ENCODE peak calls at places on chromosomes 6 and 20, in seven cellular contexts. O, J, V, N, Q, I and S are unnamed samples. For H3K27me3, the result is how much of the 10 kb centered on the place peaks cover.

GRCh38 chr20:63059684-63060056 is 52.9 kb upstream of the BHLHE23 start:
- DNase-seq in O (no peak), I (no peak), V (no peak), Q (no peak), J (peak), N (no peak), S (no peak)

GRCh38 chr20:32559753-32560380 is 25.3 kb downstream of the NOL4L start:
- DNase-seq in O (no peak), V (no peak), N (no peak), Q (peak), I (no peak), J (no peak), S (no peak)

GRCh38 chr6:55009114-55009513 is 162.5 kb downstream of the FAM83B start:
- DNase-seq in O (no peak), Q (no peak), J (no peak), N (no peak), I (no peak), V (no peak), S (no peak)

GRCh38 chr6:101102702-101103101 is 221.6 kb upstream of the ASCC3 start:
- DNase-seq in N (no peak), O (no peak), Q (no peak), J (no peak), I (no peak), V (no peak), S (no peak)

GRCh38 chr6:40999498-41000070 is 39.4 kb downstream of the UNC5CL start:
- DNase-seq in V (peak), Q (peak), I (peak), O (peak), N (peak), J (peak), S (peak)

GRCh38 chr6:96923871-96924493 is 546 bp upstream of the KLHL32 start:
- DNase-seq in J (no peak), O (peak), Q (no peak), N (no peak), V (no peak), I (no peak), S (no peak)

GRCh38 chr6:44132476-44132875 is 5.1 kb downstream of the TMEM63B start:
- DNase-seq in I (no peak), O (no peak), J (no peak), V (no peak), N (no peak), Q (no peak), S (no peak)

GRCh38 chr6:14665827-14666724 is 548.5 kb downstream of the CD83 start:
- DNase-seq in Q (no peak), J (no peak), V (no peak), I (peak), O (peak), N (peak), S (no peak)

GRCh38 chr20:10111144-10111771 is 76.5 kb downstream of the ANKEF1 start:
- DNase-seq in N (no peak), J (no peak), V (no peak), Q (no peak), O (no peak), I (no peak), S (no peak)

GRCh38 chr6:25010917-25011625 is 75.3 kb upstream of the RIPOR2 start:
- DNase-seq in O (no peak), V (no peak), J (no peak), N (no peak), I (no peak), Q (no peak), S (no peak)

GRCh38 chr6:9851541-9852380 is 563.1 kb downstream of the TFAP2A start:
- DNase-seq in V (no peak), O (no peak), N (no peak), I (no peak), J (no peak), Q (no peak), S (no peak)

GRCh38 chr20:45827030-45827652 is at the start of gene TNNC2:
- DNase-seq in Q (no peak), V (no peak), I (no peak), O (no peak), J (no peak), N (no peak), S (no peak)

GRCh38 chr6:44059359-44060342 is 67.6 kb downstream of the MRPL14 start:
- DNase-seq in J (peak), I (peak), O (no peak), Q (peak), V (no peak), N (peak), S (no peak)

GRCh38 chr6:105212587-105212986 is 32.8 kb upstream of the POPDC3 start:
- DNase-seq in J (no peak), Q (no peak), I (no peak), N (no peak), O (no peak), V (no peak), S (no peak)

GRCh38 chr6:125165256-125165655 is 11.7 kb downstream of the TPD52L1 start:
- DNase-seq in J (no peak), V (no peak), I (no peak), O (no peak), Q (no peak), N (no peak), S (no peak)

GRCh38 chr6:121503633-121504032 is 68.2 kb downstream of the GJA1 start:
- DNase-seq in V (no peak), N (no peak), Q (no peak), J (no peak), O (no peak), I (no peak), S (no peak)

GRCh38 chr20:33897313-33897912 is 86.3 kb downstream of the CHMP4B start:
- DNase-seq in Q (no peak), I (no peak), N (no peak), O (no peak), J (no peak), V (no peak), S (no peak)

GRCh38 chr6:41028618-41029486 is 10.2 kb downstream of the UNC5CL start:
- DNase-seq in Q (no peak), I (no peak), V (no peak), N (no peak), J (no peak), O (no peak), S (peak)

GRCh38 chr6:107646176-107646575 is 156.3 kb downstream of the SOBP start:
- DNase-seq in O (peak), Q (no peak), N (peak), J (peak), V (no peak), I (peak), S (no peak)

GRCh38 chr6:33850869-33851541 is 47.2 kb upstream of the MLN start:
- DNase-seq in J (peak), O (no peak), I (no peak), N (peak), V (no peak), Q (no peak), S (no peak)

GRCh38 chr6:7805828-7806227 is 79.9 kb downstream of the BMP6 start:
- DNase-seq in Q (no peak), J (no peak), V (no peak), I (no peak), O (no peak), N (no peak), S (no peak)

GRCh38 chr6:7805088-7805756 is 79.3 kb downstream of the BMP6 start:
- DNase-seq in I (no peak), N (no peak), V (no peak), J (no peak), Q (no peak), O (no peak), S (no peak)

GRCh38 chr6:7803219-7803618 is 77.3 kb downstream of the BMP6 start:
- DNase-seq in O (no peak), I (no peak), V (no peak), J (no peak), Q (no peak), N (no peak), S (no peak)
- H3K27me3 ChIP-seq in O (under half), I (under half), V (under half), J (under half), Q (under half), N (under half), S (under half)

DNA sequence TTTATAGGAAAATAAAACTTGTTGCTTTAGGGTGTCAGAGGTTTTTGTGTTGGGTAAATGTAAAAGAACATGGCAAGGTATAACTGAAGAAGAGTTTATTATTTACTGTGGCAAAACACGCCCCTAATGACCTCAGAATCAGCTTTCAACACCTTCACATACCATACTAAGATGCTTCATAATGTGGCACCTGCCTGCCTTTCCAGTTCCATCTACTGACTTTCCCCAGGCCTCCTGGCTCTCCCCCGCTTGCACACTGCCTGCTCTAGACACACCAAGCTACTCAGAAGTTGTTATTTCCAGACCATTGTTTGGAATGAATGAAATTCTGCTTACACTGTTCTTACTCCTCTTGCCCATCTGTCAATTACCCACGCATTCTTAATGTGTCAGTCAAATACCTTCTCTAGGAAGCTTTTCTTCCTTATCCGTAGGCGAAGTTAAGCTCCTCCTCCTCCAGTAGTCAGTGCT is 1.8 kb downstream of the TIAM2 start:
- DNase-seq in V (no peak), J (no peak), N (no peak), Q (no peak), I (no peak), O (no peak), S (peak)
- H3K27me3 ChIP-seq in V (under half), J (half or more), N (under half), Q (under half), I (under half), O (under half), S (under half)

GRCh38 chr20:36320261-36320897 is 14.2 kb downstream of the DLGAP4 start:
- DNase-seq in N (no peak), Q (no peak), I (no peak), O (no peak), J (no peak), V (no peak), S (no peak)
- H3K27me3 ChIP-seq in N (under half), Q (under half), I (under half), O (under half), J (under half), V (under half), S (under half)

GRCh38 chr6:77461796-77462195 is 1.5 kb downstream of the HTR1B start:
- DNase-seq in O (no peak), I (no peak), J (no peak), V (no peak), N (no peak), Q (no peak), S (no peak)
- H3K27me3 ChIP-seq in O (half or more), I (under half), J (half or more), V (under half), N (under half), Q (under half), S (under half)

GRCh38 chr6:32799168-32799567 is 17.6 kb downstream of the HLA-DOB start:
- DNase-seq in N (no peak), O (no peak), Q (no peak), V (no peak), I (no peak), J (no peak), S (no peak)

GRCh38 chr6:32803416-32803815 is 13.4 kb downstream of the HLA-DOB start:
- DNase-seq in J (no peak), N (no peak), V (no peak), O (no peak), Q (no peak), I (no peak), S (no peak)

GRCh38 chr6:32794510-32794909 is 22.3 kb downstream of the HLA-DOB start:
- DNase-seq in O (no peak), Q (no peak), J (no peak), N (no peak), V (no peak), I (no peak), S (no peak)

GRCh38 chr6:32796848-32797776 is 19.7 kb downstream of the HLA-DOB start:
- DNase-seq in J (peak), Q (peak), O (peak), I (peak), V (peak), N (peak), S (peak)

DNA sequence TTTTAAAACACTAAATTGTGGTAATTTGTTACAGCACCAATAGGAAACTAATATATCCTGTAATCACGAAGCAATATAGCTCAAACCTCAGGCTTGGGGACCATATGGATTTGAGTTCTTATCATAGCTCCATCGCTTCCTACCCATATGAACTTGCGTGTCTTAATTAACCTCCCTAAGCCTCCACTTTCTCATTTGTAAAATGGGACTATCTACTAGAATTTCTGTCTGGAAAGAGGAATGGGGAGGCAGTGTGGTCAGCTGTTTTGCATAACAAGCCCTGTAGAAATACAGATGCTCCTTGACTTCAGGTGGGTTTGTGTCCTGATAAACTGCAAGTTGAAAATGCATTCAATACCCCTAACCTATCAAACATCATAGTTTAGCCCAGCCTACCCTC is 17.1 kb downstream of the HLA-DOB start:
- DNase-seq in J (no peak), V (no peak), I (no peak), O (no peak), N (no peak), Q (no peak), S (no peak)
- H3K27me3 ChIP-seq in J (half or more), V (under half), I (under half), O (half or more), N (under half), Q (under half), S (under half)